ENCODE peak calls at places on chromosomes 4 and X, in seven cellular contexts. D is aorta, B is keratinocyte, A is lower lobe of right lung, T is colonic mucosa, Y is HepG2, W is breast epithelium. M is an unnamed sample. For H3K27me3, the result is how much of the 10 kb centered on the place peaks cover.

GRCh38 chrX:119266364-119266995 is 30.4 kb downstream of the PGRMC1 start:
- DNase-seq in B (no peak), Y (peak), A (no peak), T (peak), W (no peak), D (no peak), M (no peak)

GRCh38 chr4:137226900-137227299 is 305.4 kb downstream of the PCDH18 start:
- DNase-seq in T (no peak), D (no peak), B (no peak), Y (no peak), W (no peak), A (no peak), M (no peak)

GRCh38 chr4:28558871-28559270 is 1698.2 kb downstream of the STIM2 start:
- DNase-seq in T (no peak), A (no peak), D (no peak), B (no peak), Y (no peak), W (no peak), M (no peak)

GRCh38 chr4:83724488-83725060 is 188.7 kb downstream of the GPAT3 start:
- DNase-seq in T (no peak), D (no peak), B (no peak), W (no peak), Y (no peak), A (no peak), M (no peak)

GRCh38 chr4:76956961-76957738 is 7.6 kb downstream of the SEPTIN11 start:
- DNase-seq in D (no peak), Y (peak), T (peak), A (no peak), W (no peak), B (no peak), M (no peak)

GRCh38 chr4:152065545-152065944 is 304.7 kb upstream of the GATB start:
- DNase-seq in A (no peak), Y (no peak), D (no peak), W (no peak), B (no peak), T (no peak), M (no peak)

GRCh38 chrX:47321978-47322377 is 48.4 kb upstream of the ZNF157 start:
- DNase-seq in W (no peak), Y (no peak), B (no peak), T (no peak), D (peak), A (no peak), M (no peak)

GRCh38 chr4:151055539-151055938 is 40.5 kb upstream of the LRBA start:
- DNase-seq in W (no peak), A (no peak), B (no peak), D (no peak), Y (no peak), T (no peak), M (no peak)

GRCh38 chrX:28586891-28587635 is at the start of gene IL1RAPL1:
- DNase-seq in A (no peak), W (no peak), B (no peak), T (no peak), D (no peak), Y (no peak), M (no peak)

GRCh38 chr4:52869196-52869595 is 7.1 kb downstream of the RASL11B start:
- DNase-seq in T (peak), W (no peak), D (peak), B (no peak), A (no peak), Y (no peak), M (no peak)

GRCh38 chr4:81635747-81636146 is 164.0 kb upstream of the RASGEF1B start:
- DNase-seq in D (no peak), A (peak), B (no peak), W (no peak), Y (no peak), T (peak), M (no peak)

GRCh38 chr4:31081375-31081774 is 361.2 kb downstream of the PCDH7 start:
- DNase-seq in W (no peak), D (no peak), Y (no peak), T (no peak), A (no peak), B (no peak), M (no peak)

GRCh38 chrX:36383491-36383890 is 464.0 kb downstream of the CFAP47 start:
- DNase-seq in D (no peak), Y (no peak), B (no peak), T (no peak), W (no peak), A (no peak), M (no peak)

GRCh38 chrX:13085533-13085932 is 41.1 kb upstream of the FAM9C start:
- DNase-seq in D (no peak), T (no peak), B (no peak), Y (no peak), W (no peak), A (no peak), M (no peak)

GRCh38 chr4:145937021-145937861 is 1.4 kb downstream of the ZNF827 start:
- DNase-seq in B (no peak), Y (no peak), W (peak), A (peak), D (peak), T (peak), M (no peak)

GRCh38 chr4:16642897-16643296 is 255.5 kb downstream of the LDB2 start:
- DNase-seq in A (no peak), Y (peak), D (no peak), W (no peak), B (no peak), T (no peak), M (no peak)

GRCh38 chr4:170386511-170386910 is 296.8 kb upstream of the AADAT start:
- DNase-seq in A (no peak), B (no peak), T (no peak), Y (no peak), D (no peak), W (no peak), M (no peak)

GRCh38 chrX:15472523-15472922 is 20.6 kb downstream of the PIR start:
- DNase-seq in D (no peak), B (no peak), Y (no peak), A (no peak), T (no peak), W (no peak), M (no peak)

GRCh38 chr4:179750374-179750773 is 2308.1 kb upstream of the AGA start:
- DNase-seq in W (no peak), B (no peak), T (no peak), D (no peak), Y (no peak), A (no peak), M (no peak)

GRCh38 chrX:103063191-103063845 is 653 bp downstream of the BEX1 start:
- DNase-seq in D (no peak), A (no peak), Y (peak), W (no peak), B (no peak), T (no peak), M (no peak)

GRCh38 chr4:151486166-151486565 is 77.2 kb downstream of the FHIP1A start:
- DNase-seq in T (no peak), A (no peak), Y (no peak), B (no peak), D (no peak), W (no peak), M (no peak)

GRCh38 chr4:52269761-52270160 is 218.7 kb downstream of the SPATA18 start:
- DNase-seq in W (no peak), D (no peak), T (no peak), B (no peak), A (no peak), Y (no peak), M (no peak)

DNA sequence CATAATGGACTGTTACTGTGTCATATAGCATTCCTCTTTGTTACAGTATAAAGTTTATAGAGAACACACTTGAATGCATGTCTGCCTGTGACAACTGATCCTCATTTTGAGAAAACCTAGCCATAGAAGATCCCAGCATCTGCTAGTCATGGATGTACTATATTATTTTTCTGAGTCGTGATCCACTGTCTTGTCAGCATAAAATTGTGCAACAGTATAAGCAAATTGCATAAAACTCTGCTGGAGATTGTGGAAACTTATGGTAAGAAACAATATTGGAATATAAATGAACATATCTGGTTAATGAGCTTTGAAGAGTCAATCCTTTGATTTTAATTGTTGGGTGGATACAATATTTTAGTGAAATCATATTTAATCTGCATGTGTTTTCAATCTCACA is 3.6 kb downstream of the NEIL3 start:
- DNase-seq in T (no peak), B (no peak), W (no peak), Y (no peak), A (no peak), D (no peak), M (no peak)
- H3K4me3 ChIP-seq in T (no peak), B (no peak), W (no peak), Y (no peak), A (no peak), D (no peak), M (no peak)

DNA sequence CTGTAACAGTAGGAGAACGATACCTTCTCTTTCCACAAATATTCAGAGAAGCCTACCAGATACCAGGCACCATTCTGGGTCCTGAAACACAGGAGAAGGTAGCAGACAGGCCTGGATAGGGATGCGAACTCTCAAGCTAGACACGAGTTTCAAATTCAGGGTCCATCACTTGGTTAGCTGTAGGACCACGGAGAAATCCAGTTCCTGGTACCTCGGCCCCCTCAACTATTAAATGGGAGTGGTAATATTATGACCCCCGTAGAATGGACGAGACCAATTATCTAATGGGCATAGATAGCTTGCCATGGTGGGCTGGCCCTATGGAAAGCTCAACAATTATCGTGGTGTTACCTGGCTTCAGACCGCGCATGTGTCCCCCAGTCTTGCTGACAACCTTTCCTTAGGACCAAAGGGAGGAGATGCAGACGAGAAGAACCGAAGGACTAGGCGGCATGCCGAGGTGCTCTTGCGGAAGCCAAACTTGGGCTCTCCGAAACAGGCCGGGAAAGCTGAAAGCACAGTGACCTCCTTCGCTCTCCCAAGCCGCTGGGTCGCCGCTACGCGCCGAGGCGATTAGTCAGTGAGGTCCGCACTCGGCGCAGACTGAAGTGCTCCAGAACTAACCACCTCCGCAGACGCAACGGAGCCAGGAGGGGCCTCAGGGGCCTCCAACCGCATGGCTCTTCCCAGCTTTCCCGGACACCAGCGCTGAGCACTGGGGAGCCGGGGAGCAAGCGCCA is 19.6 kb downstream of the NKX3-2 start:
- DNase-seq in A (no peak), W (no peak), B (no peak), T (no peak), D (no peak), Y (no peak), M (no peak)
- H3K27me3 ChIP-seq in A (half or more), W (under half), B (half or more), T (half or more), D (under half), Y (half or more), M (half or more)

GRCh38 chrX:105876658-105877057 is 54.3 kb downstream of the NRK start:
- DNase-seq in A (no peak), W (no peak), T (no peak), B (no peak), D (no peak), Y (peak), M (no peak)
- H3K4me3 ChIP-seq in A (no peak), W (no peak), T (no peak), B (no peak), D (no peak), Y (no peak), M (no peak)

GRCh38 chrX:139246295-139246694 is 284.2 kb upstream of the F9 start:
- DNase-seq in Y (no peak), T (no peak), A (no peak), W (no peak), B (no peak), D (no peak), M (no peak)
- H3K27me3 ChIP-seq in Y (under half), T (under half), A (under half), W (under half), B (under half), D (under half), M (under half)

GRCh38 chr4:3871181-3871852 is 105.1 kb downstream of the ADRA2C start:
- DNase-seq in W (no peak), Y (no peak), B (no peak), D (peak), T (no peak), A (peak), M (peak)
- H3K4me3 ChIP-seq in W (no peak), Y (no peak), B (no peak), D (no peak), T (no peak), A (no peak), M (no peak)

DNA sequence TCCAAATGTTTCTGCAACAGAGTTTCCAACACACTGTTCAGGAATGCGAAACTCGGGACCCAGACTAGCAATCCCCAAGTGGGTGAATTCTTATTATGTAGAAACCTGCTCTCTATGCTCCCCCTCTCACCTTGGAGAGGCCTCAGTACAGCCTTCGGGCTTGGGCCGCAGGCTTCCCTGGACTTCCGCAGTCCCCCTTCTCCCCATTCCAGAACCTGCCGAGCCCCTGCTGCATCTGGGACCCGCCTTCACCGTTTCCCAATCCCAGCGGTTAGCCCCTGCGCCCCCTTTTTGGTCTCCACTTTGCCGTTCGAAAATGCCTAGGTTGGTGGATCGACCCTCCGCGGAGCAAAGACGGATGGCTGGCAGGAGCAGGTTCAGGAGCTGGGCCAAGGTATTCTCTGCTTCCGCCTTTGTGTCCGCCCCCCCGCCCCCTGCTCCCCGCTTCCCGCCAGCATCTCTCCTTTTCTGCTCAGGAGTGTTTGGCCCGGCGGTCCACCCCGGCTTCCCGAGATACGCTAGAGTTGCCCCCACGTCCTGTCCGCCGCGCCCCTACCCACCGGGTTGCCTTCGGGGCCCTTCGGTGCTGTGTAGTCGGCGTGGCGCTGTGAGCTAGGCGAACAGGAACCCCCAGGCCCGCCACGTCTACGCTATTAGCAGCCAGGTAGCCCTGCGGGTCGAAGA is 11.5 kb downstream of the HAND2 start:
- DNase-seq in T (no peak), D (peak), Y (no peak), B (no peak), A (no peak), W (no peak), M (no peak)
- H3K27me3 ChIP-seq in T (half or more), D (under half), Y (half or more), B (half or more), A (half or more), W (under half), M (half or more)

DNA sequence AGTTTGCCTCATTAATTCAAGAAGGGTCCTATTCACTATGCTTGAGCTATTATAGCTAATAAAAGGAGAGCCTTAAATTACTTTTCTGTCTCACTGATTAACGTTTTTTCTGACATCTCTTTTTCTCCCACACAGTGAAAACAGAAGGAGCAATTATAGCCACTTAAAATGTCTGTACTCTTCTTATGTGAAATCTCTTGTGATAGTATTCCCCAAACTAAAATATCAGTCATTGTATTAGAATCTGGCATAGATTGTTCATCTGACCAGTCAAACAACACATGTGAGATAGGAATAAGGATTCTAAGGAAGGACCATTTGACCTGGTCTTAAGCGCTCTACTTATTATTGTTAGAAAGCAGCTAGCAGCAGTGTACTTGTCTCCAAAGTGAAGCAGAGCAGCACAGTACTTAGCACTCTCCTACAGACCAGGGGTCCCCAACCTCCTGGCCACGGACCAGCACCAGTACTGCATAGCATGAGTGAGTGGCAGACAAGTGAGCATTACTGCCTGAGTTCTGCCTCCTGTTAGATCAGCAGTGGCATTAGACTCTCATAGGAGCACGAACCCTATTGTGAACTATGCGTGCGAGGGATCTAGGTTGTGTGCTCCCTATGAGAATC is 136.1 kb upstream of the SPRY1 start:
- DNase-seq in B (no peak), A (no peak), W (no peak), T (no peak), D (no peak), Y (no peak), M (no peak)
- H3K4me3 ChIP-seq in B (no peak), A (no peak), W (no peak), T (no peak), D (no peak), Y (no peak), M (no peak)

GRCh38 chrX:140508958-140509357 is 4.1 kb upstream of the SOX3 start:
- DNase-seq in A (no peak), W (no peak), D (no peak), B (no peak), Y (no peak), T (no peak), M (no peak)

GRCh38 chrX:140507982-140508305 is 3.1 kb upstream of the SOX3 start:
- DNase-seq in A (peak), Y (no peak), B (no peak), D (no peak), T (no peak), W (no peak), M (no peak)

GRCh38 chrX:140509468-140510305 is 4.8 kb upstream of the SOX3 start:
- DNase-seq in D (no peak), Y (no peak), T (no peak), W (no peak), B (no peak), A (no peak), M (no peak)

GRCh38 chrX:140510895-140511295 is 6.0 kb upstream of the SOX3 start:
- DNase-seq in Y (no peak), D (peak), B (no peak), T (no peak), W (no peak), A (no peak), M (no peak)

DNA sequence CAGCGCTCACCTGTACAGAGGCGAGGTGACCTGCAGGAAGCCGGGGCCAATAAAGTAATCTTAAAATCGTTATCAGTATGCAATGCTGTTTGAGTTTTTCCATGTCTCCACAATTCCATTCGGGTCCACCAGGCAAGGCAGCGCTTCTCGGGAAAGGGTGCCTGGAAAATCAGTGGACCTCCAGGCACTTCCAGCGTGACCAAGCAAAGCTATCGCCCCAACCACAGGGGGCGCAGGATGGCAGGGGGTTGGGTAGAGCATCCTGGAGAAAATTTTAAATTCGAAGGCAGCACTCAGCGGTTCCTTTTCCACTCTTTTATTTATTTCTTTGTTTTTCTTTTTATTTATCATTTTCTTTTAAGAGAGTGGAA is 5.4 kb upstream of the SOX3 start:
- DNase-seq in D (no peak), W (no peak), Y (no peak), A (no peak), T (no peak), B (no peak), M (no peak)
- H3K27me3 ChIP-seq in D (under half), W (under half), Y (under half), A (half or more), T (half or more), B (half or more), M (under half)